ENCODE peak calls at places on chromosomes 4 and X, in six cellular contexts. L is K562, E is H1, D is SK-N-SH, C is HL-60, B is GM12878. S is an unnamed sample.
A peak's percentile ranks its signal among the peaks of the same experiment; 100 is the strongest.

GRCh38 chr4:177771645-177772044 is 329.4 kb upstream of the AGA start:
- DNase-seq in L (no peak), E (no peak), D (no peak), C (no peak), B (no peak), S (no peak)

GRCh38 chr4:105765690-105766407 is 57.3 kb downstream of the GSTCD start:
- DNase-seq in L (peak; percentile 13), E (peak; percentile 3), D (no peak), C (no peak), B (no peak), S (peak; percentile 8)

GRCh38 chrX:102126863-102127262 is 1.4 kb downstream of the TCEAL2 start:
- DNase-seq in L (no peak), E (no peak), D (no peak), C (no peak), B (no peak), S (no peak)

GRCh38 chr4:9764155-9764696 is 17.2 kb upstream of the DRD5 start:
- DNase-seq in L (no peak), E (no peak), D (no peak), C (no peak), B (no peak), S (no peak)

GRCh38 chr4:115228851-115229250 is 115.4 kb upstream of the NDST4 start:
- DNase-seq in L (no peak), E (no peak), D (peak; percentile 2), C (no peak), B (no peak), S (no peak)

GRCh38 chrX:39162322-39162721 is 361.1 kb downstream of the MID1IP1 start:
- DNase-seq in L (no peak), E (no peak), D (no peak), C (no peak), B (no peak), S (no peak)

GRCh38 chr4:59400334-59400733 is 1799.8 kb upstream of the ADGRL3 start:
- DNase-seq in L (no peak), E (no peak), D (peak; percentile 26), C (no peak), B (no peak), S (no peak)

GRCh38 chr4:8035371-8035780 is 95.7 kb upstream of the AFAP1 start:
- DNase-seq in L (no peak), E (no peak), D (no peak), C (peak; percentile 30), B (no peak), S (no peak)

GRCh38 chr4:172596206-172596605 is 572.4 kb upstream of the GALNT7 start:
- DNase-seq in L (no peak), E (peak; percentile 3), D (no peak), C (no peak), B (no peak), S (no peak)

GRCh38 chrX:102339312-102340298 is 92.6 kb downstream of the NXF2 start:
- DNase-seq in L (no peak), E (no peak), D (no peak), C (no peak), B (no peak), S (no peak)

GRCh38 chr4:187294861-187295260 is 571.2 kb upstream of the FAT1 start:
- DNase-seq in L (no peak), E (no peak), D (no peak), C (no peak), B (no peak), S (no peak)

GRCh38 chrX:119880552-119881437 is 9.2 kb downstream of the NDUFA1 start:
- DNase-seq in L (peak; percentile 38), E (no peak), D (peak; percentile 71), C (peak; percentile 70), B (peak; percentile 35), S (peak; percentile 45)

GRCh38 chr4:114615435-114615834 is 16.8 kb downstream of the UGT8 start:
- DNase-seq in L (no peak), E (no peak), D (no peak), C (no peak), B (no peak), S (peak; percentile 6)

DNA sequence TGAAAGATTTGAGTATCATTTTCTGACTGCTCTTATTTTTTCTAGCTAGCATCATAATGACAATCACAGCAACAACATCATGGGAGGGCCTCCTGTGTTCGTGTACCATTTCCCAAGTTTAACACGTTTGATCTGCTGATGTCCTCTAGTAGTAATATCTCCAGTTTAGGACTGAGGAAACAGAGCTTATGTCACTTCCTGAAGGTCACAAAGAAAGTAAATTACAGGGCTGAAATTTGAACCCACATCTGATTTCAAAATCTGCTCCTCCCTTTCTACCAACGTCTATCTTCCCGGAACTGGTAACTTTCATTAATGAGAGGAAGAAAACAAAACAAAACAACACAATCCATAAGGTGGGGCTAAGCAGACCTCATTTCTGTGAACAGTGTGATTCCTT is 302.7 kb downstream of the PACRGL start:
- DNase-seq in L (no peak), E (no peak), D (no peak), C (no peak), B (no peak), S (no peak)
- TF ChIP-seq GABPA in L (no peak), E (no peak), D (no peak), C (no peak), B (no peak), S (no peak)

DNA sequence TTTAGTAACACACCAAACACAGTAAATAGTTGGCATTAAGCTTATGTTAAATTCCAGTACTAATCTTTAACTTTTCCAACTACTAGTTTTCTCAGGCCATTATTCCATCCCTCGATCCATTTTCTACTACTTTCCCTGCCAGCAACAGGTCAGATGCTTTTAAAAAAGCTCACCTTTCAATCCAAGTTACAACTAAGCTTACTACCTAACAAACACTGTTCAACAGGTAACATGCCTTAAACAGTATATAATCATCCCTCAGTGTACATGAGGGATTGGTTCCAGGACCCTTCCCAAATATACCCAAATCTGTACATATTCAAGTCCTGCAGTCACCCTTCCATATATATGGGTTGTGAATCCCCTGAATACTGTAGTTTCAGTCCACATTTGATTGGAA is 5.5 kb downstream of the CCNA2 start:
- DNase-seq in L (no peak), E (no peak), D (no peak), C (no peak), B (no peak), S (no peak)
- TF ChIP-seq GABPA in L (no peak), E (no peak), D (no peak), C (no peak), B (no peak), S (no peak)

GRCh38 chr4:3346146-3346545 is 53.3 kb downstream of the RGS12 start:
- DNase-seq in L (peak; percentile 68), E (no peak), D (peak; percentile 81), C (peak; percentile 77), B (peak; percentile 30), S (peak; percentile 81)
- TF ChIP-seq GABPA in L (no peak), E (no peak), D (no peak), C (no peak), B (no peak), S (no peak)

DNA sequence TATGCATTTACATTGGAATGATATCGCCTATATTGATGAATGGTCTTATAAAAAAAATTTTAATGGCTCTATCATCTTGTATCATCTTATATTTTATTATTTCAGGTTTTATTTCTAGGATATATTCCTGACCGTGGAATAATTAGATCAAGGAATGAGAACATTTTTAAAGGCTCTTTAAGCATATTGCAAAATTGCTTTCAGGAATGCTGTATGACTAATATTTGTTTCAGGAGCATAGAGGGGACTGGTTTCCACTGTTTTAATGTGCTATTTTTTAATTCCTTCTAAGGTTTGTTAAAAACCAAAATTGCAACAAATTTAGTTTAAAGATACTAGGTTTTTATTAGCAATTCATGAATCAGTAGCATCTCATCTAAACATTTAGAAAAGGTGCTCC is 120.2 kb downstream of the BMPR1B start:
- DNase-seq in L (no peak), E (no peak), D (no peak), C (no peak), B (no peak), S (no peak)
- TF ChIP-seq GABPA in L (no peak), E (no peak), D (no peak), C (no peak), B (no peak), S (no peak)

DNA sequence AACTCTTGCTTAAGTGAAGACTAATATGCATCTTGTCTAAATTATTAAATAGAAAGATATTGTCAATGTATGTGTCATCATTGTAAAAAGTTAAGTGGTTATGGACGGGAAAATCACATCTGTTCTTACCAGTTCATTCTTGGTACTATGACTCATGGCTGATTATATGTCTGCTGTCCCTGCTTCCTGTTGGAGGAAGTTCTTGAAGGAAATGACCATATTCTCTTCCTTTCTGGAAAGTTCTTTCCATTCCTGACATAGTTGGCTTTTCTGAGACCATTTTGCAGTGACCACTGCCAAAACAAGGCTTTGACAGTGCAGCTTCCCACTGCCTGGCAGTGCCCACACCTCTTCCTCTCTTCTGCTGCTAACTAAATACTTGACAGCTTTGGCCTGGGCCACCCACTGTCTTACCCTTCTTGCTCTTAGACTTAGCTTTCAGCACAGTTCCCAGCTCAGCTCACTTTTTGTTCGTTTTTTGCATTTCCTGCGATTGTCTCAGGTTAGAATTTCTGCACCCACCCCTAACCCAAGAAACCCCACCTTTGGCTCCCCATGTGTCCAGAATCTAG is 13.2 kb upstream of the CLDN24 start:
- DNase-seq in L (no peak), E (no peak), D (no peak), C (no peak), B (no peak), S (peak; percentile 31)
- TF ChIP-seq GABPA in L (peak; percentile 59), E (no peak), D (peak; percentile 44), C (no peak), B (no peak), S (no peak)

GRCh38 chr4:153728151-153728550 is 31.7 kb downstream of the RNF175 start:
- DNase-seq in L (no peak), E (no peak), D (no peak), C (no peak), B (no peak), S (no peak)
- TF ChIP-seq GABPA in L (no peak), E (no peak), D (no peak), C (no peak), B (no peak), S (no peak)

GRCh38 chr4:156598138-156598681 is 373.4 kb downstream of the PDGFC start:
- DNase-seq in L (no peak), E (peak; percentile 3), D (no peak), C (no peak), B (no peak), S (no peak)
- TF ChIP-seq GABPA in L (no peak), E (no peak), D (no peak), C (no peak), B (no peak), S (no peak)

DNA sequence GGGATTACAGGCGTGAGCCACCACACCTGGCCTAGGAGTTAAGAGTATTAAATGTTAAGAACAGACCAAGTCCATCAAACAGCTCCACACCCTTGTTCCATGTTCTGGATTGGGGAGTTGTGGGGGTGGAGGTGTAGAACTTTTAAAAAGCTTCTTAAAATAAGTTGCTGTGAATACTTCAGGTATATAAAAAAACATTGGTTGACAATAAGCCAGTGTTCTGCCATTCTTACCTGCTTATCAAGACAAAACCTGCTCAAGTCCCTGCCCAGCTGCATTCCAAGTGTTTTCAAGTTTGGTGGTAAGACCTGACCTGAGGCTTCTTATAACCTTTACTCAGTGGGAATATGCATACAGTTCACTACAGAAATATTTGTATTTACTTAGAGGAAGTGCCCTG is 6.4 kb downstream of the RBM3 start:
- DNase-seq in L (no peak), E (no peak), D (no peak), C (no peak), B (no peak), S (no peak)
- TF ChIP-seq GABPA in L (no peak), E (no peak), D (no peak), C (no peak), B (no peak), S (no peak)